ENCODE peak calls at places on chromosome 13, in seven cellular contexts. One of them, this sample, is unnamed.

GRCh38 chr13:29538625-29538976 is 56.9 kb downstream of the SLC7A1 start:
- DNase-seq in GM23338: no peak
- DNase-seq in GM12878: no peak
- DNase-seq in fibroblast of lung: peak
- DNase-seq in mammary epithelial cell: no peak
- DNase-seq in PC-3: no peak
- DNase-seq in hepatocyte: no peak
- DNase-seq in this sample: no peak

GRCh38 chr13:19601749-19602725 is 31.4 kb upstream of the MPHOSPH8 start:
- DNase-seq in GM23338: peak
- DNase-seq in GM12878: no peak
- DNase-seq in fibroblast of lung: peak
- DNase-seq in mammary epithelial cell: peak
- DNase-seq in PC-3: peak
- DNase-seq in hepatocyte: peak
- DNase-seq in this sample: no peak

GRCh38 chr13:52371736-52372247 is 34.2 kb downstream of the THSD1 start:
- DNase-seq in GM23338: no peak
- DNase-seq in GM12878: no peak
- DNase-seq in fibroblast of lung: peak
- DNase-seq in mammary epithelial cell: peak
- DNase-seq in PC-3: peak
- DNase-seq in hepatocyte: no peak
- DNase-seq in this sample: no peak

GRCh38 chr13:62919491-62919890 is 1503.8 kb upstream of the PCDH20 start:
- DNase-seq in GM23338: no peak
- DNase-seq in GM12878: no peak
- DNase-seq in fibroblast of lung: no peak
- DNase-seq in mammary epithelial cell: no peak
- DNase-seq in PC-3: no peak
- DNase-seq in hepatocyte: no peak
- DNase-seq in this sample: no peak

GRCh38 chr13:64446372-64446771 is 2783.8 kb downstream of the PCDH9 start:
- DNase-seq in GM23338: peak
- DNase-seq in GM12878: no peak
- DNase-seq in fibroblast of lung: no peak
- DNase-seq in mammary epithelial cell: no peak
- DNase-seq in PC-3: peak
- DNase-seq in hepatocyte: peak
- DNase-seq in this sample: no peak

GRCh38 chr13:47211106-47211505 is 314.3 kb upstream of the HTR2A start:
- DNase-seq in GM23338: peak
- DNase-seq in GM12878: no peak
- DNase-seq in fibroblast of lung: no peak
- DNase-seq in mammary epithelial cell: peak
- DNase-seq in PC-3: peak
- DNase-seq in hepatocyte: no peak
- DNase-seq in this sample: no peak

GRCh38 chr13:98681017-98681416 is 71.5 kb downstream of the SLC15A1 start:
- DNase-seq in GM23338: no peak
- DNase-seq in GM12878: no peak
- DNase-seq in fibroblast of lung: no peak
- DNase-seq in mammary epithelial cell: no peak
- DNase-seq in PC-3: no peak
- DNase-seq in hepatocyte: no peak
- DNase-seq in this sample: no peak

GRCh38 chr13:112174476-112175110 is 107.6 kb downstream of the SOX1 start:
- DNase-seq in GM23338: no peak
- DNase-seq in GM12878: no peak
- DNase-seq in fibroblast of lung: no peak
- DNase-seq in mammary epithelial cell: no peak
- DNase-seq in PC-3: no peak
- DNase-seq in hepatocyte: no peak
- DNase-seq in this sample: no peak

GRCh38 chr13:45068036-45069001 is 52.0 kb upstream of the GTF2F2 start:
- DNase-seq in GM23338: no peak
- DNase-seq in GM12878: no peak
- DNase-seq in fibroblast of lung: no peak
- DNase-seq in mammary epithelial cell: no peak
- DNase-seq in PC-3: no peak
- DNase-seq in hepatocyte: no peak
- DNase-seq in this sample: no peak

GRCh38 chr13:109141716-109142115 is 512.3 kb downstream of the MYO16 start:
- DNase-seq in GM23338: no peak
- DNase-seq in GM12878: no peak
- DNase-seq in fibroblast of lung: no peak
- DNase-seq in mammary epithelial cell: no peak
- DNase-seq in PC-3: no peak
- DNase-seq in hepatocyte: no peak
- DNase-seq in this sample: no peak

GRCh38 chr13:97979556-97979955 is 26.1 kb downstream of the IPO5 start:
- DNase-seq in GM23338: no peak
- DNase-seq in GM12878: no peak
- DNase-seq in fibroblast of lung: no peak
- DNase-seq in mammary epithelial cell: no peak
- DNase-seq in PC-3: no peak
- DNase-seq in hepatocyte: no peak
- DNase-seq in this sample: no peak

GRCh38 chr13:46478641-46479040 is 74.3 kb upstream of the LRCH1 start:
- DNase-seq in GM23338: no peak
- DNase-seq in GM12878: no peak
- DNase-seq in fibroblast of lung: no peak
- DNase-seq in mammary epithelial cell: no peak
- DNase-seq in PC-3: no peak
- DNase-seq in hepatocyte: no peak
- DNase-seq in this sample: no peak

GRCh38 chr13:48258430-48258829 is 25.4 kb downstream of the ITM2B start:
- DNase-seq in GM23338: no peak
- DNase-seq in GM12878: no peak
- DNase-seq in fibroblast of lung: no peak
- DNase-seq in mammary epithelial cell: no peak
- DNase-seq in PC-3: no peak
- DNase-seq in hepatocyte: no peak
- DNase-seq in this sample: no peak

GRCh38 chr13:113432509-113433270 is 20.6 kb downstream of the ADPRHL1 start:
- DNase-seq in GM23338: no peak
- DNase-seq in GM12878: no peak
- DNase-seq in fibroblast of lung: no peak
- DNase-seq in mammary epithelial cell: no peak
- DNase-seq in PC-3: no peak
- DNase-seq in hepatocyte: no peak
- DNase-seq in this sample: no peak

GRCh38 chr13:38543561-38543960 is 143.3 kb upstream of the FREM2 start:
- DNase-seq in GM23338: no peak
- DNase-seq in GM12878: no peak
- DNase-seq in fibroblast of lung: no peak
- DNase-seq in mammary epithelial cell: peak
- DNase-seq in PC-3: no peak
- DNase-seq in hepatocyte: no peak
- DNase-seq in this sample: no peak

GRCh38 chr13:110209950-110210603 is 96.9 kb downstream of the COL4A1 start:
- DNase-seq in GM23338: no peak
- DNase-seq in GM12878: no peak
- DNase-seq in fibroblast of lung: no peak
- DNase-seq in mammary epithelial cell: peak
- DNase-seq in PC-3: peak
- DNase-seq in hepatocyte: no peak
- DNase-seq in this sample: no peak

GRCh38 chr13:44763604-44764311 is 187.6 kb upstream of the TSC22D1 start:
- DNase-seq in GM23338: no peak
- DNase-seq in GM12878: no peak
- DNase-seq in fibroblast of lung: no peak
- DNase-seq in mammary epithelial cell: peak
- DNase-seq in PC-3: no peak
- DNase-seq in hepatocyte: no peak
- DNase-seq in this sample: no peak

GRCh38 chr13:29654807-29655547 is 59.5 kb upstream of the SLC7A1 start:
- DNase-seq in GM23338: no peak
- DNase-seq in GM12878: no peak
- DNase-seq in fibroblast of lung: no peak
- DNase-seq in mammary epithelial cell: peak
- DNase-seq in PC-3: peak
- DNase-seq in hepatocyte: no peak
- DNase-seq in this sample: no peak

GRCh38 chr13:76009491-76009890 is 373.4 kb downstream of the LMO7 start:
- DNase-seq in GM23338: no peak
- DNase-seq in GM12878: no peak
- DNase-seq in fibroblast of lung: peak
- DNase-seq in mammary epithelial cell: peak
- DNase-seq in PC-3: peak
- DNase-seq in hepatocyte: no peak
- DNase-seq in this sample: no peak

GRCh38 chr13:46721054-46721453 is 75.9 kb downstream of the ESD start:
- DNase-seq in GM23338: peak
- DNase-seq in GM12878: no peak
- DNase-seq in fibroblast of lung: peak
- DNase-seq in mammary epithelial cell: peak
- DNase-seq in PC-3: peak
- DNase-seq in hepatocyte: peak
- DNase-seq in this sample: peak

GRCh38 chr13:20351279-20352022 is 119.3 kb upstream of the GJB6 start:
- DNase-seq in GM23338: no peak
- DNase-seq in GM12878: no peak
- DNase-seq in fibroblast of lung: peak
- DNase-seq in mammary epithelial cell: peak
- DNase-seq in PC-3: peak
- DNase-seq in hepatocyte: no peak
- DNase-seq in this sample: no peak

DNA sequence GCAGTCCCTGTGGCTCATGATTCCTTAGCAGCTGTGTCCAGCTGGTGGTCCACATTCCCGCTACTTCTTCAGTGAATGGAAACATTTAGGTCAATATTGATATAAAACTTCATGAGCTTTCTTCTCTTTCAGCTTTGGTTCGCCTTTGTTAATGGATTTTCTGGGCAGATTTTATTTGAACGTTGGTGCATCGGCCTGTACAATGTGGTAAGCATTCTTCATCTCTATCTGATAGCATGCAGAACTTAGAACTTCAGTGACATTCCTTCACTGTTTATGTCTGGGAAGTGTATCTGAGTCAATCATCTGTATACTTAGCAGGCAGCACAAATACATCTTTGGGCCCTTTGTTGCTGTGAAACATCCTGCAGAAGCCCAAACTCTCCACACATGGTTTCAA is 223.8 kb downstream of the SHISA2 start:
- DNase-seq in GM23338: no peak
- DNase-seq in GM12878: no peak
- DNase-seq in fibroblast of lung: no peak
- DNase-seq in mammary epithelial cell: no peak
- DNase-seq in PC-3: no peak
- DNase-seq in hepatocyte: no peak
- DNase-seq in this sample: no peak
- H3K4me3 ChIP-seq in GM23338: no peak
- H3K4me3 ChIP-seq in GM12878: no peak
- H3K4me3 ChIP-seq in fibroblast of lung: no peak
- H3K4me3 ChIP-seq in mammary epithelial cell: no peak
- H3K4me3 ChIP-seq in PC-3: no peak
- H3K4me3 ChIP-seq in hepatocyte: no peak
- H3K4me3 ChIP-seq in this sample: no peak

DNA sequence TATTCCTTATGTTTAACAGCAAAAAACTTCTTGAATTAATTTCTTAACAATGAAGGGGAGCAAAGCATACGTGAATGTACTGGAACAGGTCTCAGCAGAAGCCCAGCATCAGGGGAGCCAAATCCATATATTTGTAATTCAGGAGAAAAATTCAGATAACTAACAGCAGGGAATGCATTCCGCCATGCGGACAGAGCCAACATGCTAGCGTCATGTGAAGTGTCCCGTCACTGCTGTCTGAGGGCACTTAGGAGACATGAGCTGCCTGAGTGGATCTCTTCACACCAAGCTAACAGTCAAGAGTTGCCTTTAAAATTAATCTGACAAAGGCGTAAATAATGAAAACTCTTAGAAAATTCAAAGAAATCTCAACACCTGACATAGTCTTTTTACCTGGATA is 6.4 kb downstream of the AMER2 start:
- DNase-seq in GM23338: no peak
- DNase-seq in GM12878: no peak
- DNase-seq in fibroblast of lung: no peak
- DNase-seq in mammary epithelial cell: no peak
- DNase-seq in PC-3: no peak
- DNase-seq in hepatocyte: no peak
- DNase-seq in this sample: no peak
- TF ChIP-seq EZH2 in GM23338: no peak
- TF ChIP-seq EZH2 in GM12878: no peak
- TF ChIP-seq EZH2 in fibroblast of lung: no peak
- TF ChIP-seq EZH2 in mammary epithelial cell: no peak
- TF ChIP-seq EZH2 in PC-3: no peak
- TF ChIP-seq EZH2 in hepatocyte: no peak
- TF ChIP-seq EZH2 in this sample: no peak

GRCh38 chr13:41812237-41812636 is 148.7 kb downstream of the VWA8 start:
- DNase-seq in GM23338: no peak
- DNase-seq in GM12878: no peak
- DNase-seq in fibroblast of lung: no peak
- DNase-seq in mammary epithelial cell: no peak
- DNase-seq in PC-3: no peak
- DNase-seq in hepatocyte: no peak
- DNase-seq in this sample: no peak
- H3K4me3 ChIP-seq in GM23338: no peak
- H3K4me3 ChIP-seq in GM12878: no peak
- H3K4me3 ChIP-seq in fibroblast of lung: no peak
- H3K4me3 ChIP-seq in mammary epithelial cell: no peak
- H3K4me3 ChIP-seq in PC-3: no peak
- H3K4me3 ChIP-seq in hepatocyte: no peak
- H3K4me3 ChIP-seq in this sample: no peak

GRCh38 chr13:32300920-32301319 is 14.2 kb downstream of the ZAR1L start:
- DNase-seq in GM23338: no peak
- DNase-seq in GM12878: no peak
- DNase-seq in fibroblast of lung: no peak
- DNase-seq in mammary epithelial cell: no peak
- DNase-seq in PC-3: no peak
- DNase-seq in hepatocyte: no peak
- DNase-seq in this sample: no peak

GRCh38 chr13:32297206-32297605 is 18.0 kb downstream of the ZAR1L start:
- DNase-seq in GM23338: no peak
- DNase-seq in GM12878: no peak
- DNase-seq in fibroblast of lung: no peak
- DNase-seq in mammary epithelial cell: no peak
- DNase-seq in PC-3: no peak
- DNase-seq in hepatocyte: no peak
- DNase-seq in this sample: no peak

GRCh38 chr13:32300406-32300805 is 14.8 kb downstream of the ZAR1L start:
- DNase-seq in GM23338: no peak
- DNase-seq in GM12878: no peak
- DNase-seq in fibroblast of lung: no peak
- DNase-seq in mammary epithelial cell: no peak
- DNase-seq in PC-3: no peak
- DNase-seq in hepatocyte: no peak
- DNase-seq in this sample: no peak

GRCh38 chr13:32299893-32300292 is 15.3 kb downstream of the ZAR1L start:
- DNase-seq in GM23338: no peak
- DNase-seq in GM12878: no peak
- DNase-seq in fibroblast of lung: no peak
- DNase-seq in mammary epithelial cell: no peak
- DNase-seq in PC-3: no peak
- DNase-seq in hepatocyte: no peak
- DNase-seq in this sample: no peak

DNA sequence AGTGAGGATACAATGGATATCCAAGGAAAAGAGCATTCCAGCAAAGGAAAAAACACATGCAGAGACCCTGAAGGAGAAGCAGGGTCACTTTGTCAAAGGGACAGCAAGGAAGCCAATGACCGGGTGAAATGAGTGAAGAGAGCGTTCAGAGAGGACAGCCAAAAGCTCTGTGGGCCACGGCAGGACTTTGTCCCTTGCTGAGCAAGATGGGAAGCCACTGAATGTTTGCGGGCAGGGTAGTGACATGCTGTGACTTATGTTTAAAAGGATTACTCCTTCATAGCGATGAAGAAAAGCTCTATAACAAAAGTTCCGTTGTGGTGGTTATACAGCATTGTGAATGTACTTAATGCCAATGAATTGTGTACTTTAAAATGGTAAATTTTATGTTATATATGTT is 16.5 kb downstream of the ZAR1L start:
- DNase-seq in GM23338: no peak
- DNase-seq in GM12878: no peak
- DNase-seq in fibroblast of lung: no peak
- DNase-seq in mammary epithelial cell: no peak
- DNase-seq in PC-3: no peak
- DNase-seq in hepatocyte: no peak
- DNase-seq in this sample: no peak
- TF ChIP-seq EZH2 in GM23338: no peak
- TF ChIP-seq EZH2 in GM12878: no peak
- TF ChIP-seq EZH2 in fibroblast of lung: no peak
- TF ChIP-seq EZH2 in mammary epithelial cell: no peak
- TF ChIP-seq EZH2 in PC-3: no peak
- TF ChIP-seq EZH2 in hepatocyte: no peak
- TF ChIP-seq EZH2 in this sample: no peak

This sample was measured in DND-41.